ENCODE peak calls at places on chromosomes 6 and 20, in six cellular contexts. One of them, this sample, is unnamed. For H3K4me1, the result is how much of the 10 kb centered on the place peaks cover.

GRCh38 chr6:128807577-128807976 is 75.4 kb upstream of the LAMA2 start:
- DNase-seq in mucosa of descending colon: no peak
- DNase-seq in upper lobe of right lung: no peak
- DNase-seq in right lobe of liver: no peak
- DNase-seq in right cardiac atrium: no peak
- DNase-seq in spleen: no peak
- DNase-seq in this sample: no peak

GRCh38 chr6:156526081-156526480 is 251.1 kb upstream of the ARID1B start:
- DNase-seq in mucosa of descending colon: no peak
- DNase-seq in upper lobe of right lung: no peak
- DNase-seq in right lobe of liver: no peak
- DNase-seq in right cardiac atrium: no peak
- DNase-seq in spleen: no peak
- DNase-seq in this sample: no peak

GRCh38 chr6:90790058-90790457 is 203.2 kb upstream of the MAP3K7 start:
- DNase-seq in mucosa of descending colon: no peak
- DNase-seq in upper lobe of right lung: no peak
- DNase-seq in right lobe of liver: no peak
- DNase-seq in right cardiac atrium: no peak
- DNase-seq in spleen: no peak
- DNase-seq in this sample: no peak

GRCh38 chr20:20405619-20406018 is 37.7 kb downstream of the INSM1 start:
- DNase-seq in mucosa of descending colon: no peak
- DNase-seq in upper lobe of right lung: no peak
- DNase-seq in right lobe of liver: no peak
- DNase-seq in right cardiac atrium: no peak
- DNase-seq in spleen: no peak
- DNase-seq in this sample: no peak

GRCh38 chr6:114342086-114342825 is 567 bp downstream of the HS3ST5 start:
- DNase-seq in mucosa of descending colon: peak
- DNase-seq in upper lobe of right lung: peak
- DNase-seq in right lobe of liver: peak
- DNase-seq in right cardiac atrium: no peak
- DNase-seq in spleen: peak
- DNase-seq in this sample: no peak

GRCh38 chr20:53751394-53752368 is 158.0 kb upstream of the ZNF217 start:
- DNase-seq in mucosa of descending colon: no peak
- DNase-seq in upper lobe of right lung: no peak
- DNase-seq in right lobe of liver: no peak
- DNase-seq in right cardiac atrium: no peak
- DNase-seq in spleen: no peak
- DNase-seq in this sample: no peak

GRCh38 chr20:62925420-62926228 is 681 bp downstream of the DIDO1 start:
- DNase-seq in mucosa of descending colon: peak
- DNase-seq in upper lobe of right lung: peak
- DNase-seq in right lobe of liver: peak
- DNase-seq in right cardiac atrium: no peak
- DNase-seq in spleen: peak
- DNase-seq in this sample: peak

GRCh38 chr20:64024141-64024990 is 11.6 kb upstream of the C20orf204 start:
- DNase-seq in mucosa of descending colon: peak
- DNase-seq in upper lobe of right lung: no peak
- DNase-seq in right lobe of liver: peak
- DNase-seq in right cardiac atrium: no peak
- DNase-seq in spleen: no peak
- DNase-seq in this sample: no peak

GRCh38 chr6:163392533-163392932 is 22.0 kb upstream of the QKI start:
- DNase-seq in mucosa of descending colon: no peak
- DNase-seq in upper lobe of right lung: no peak
- DNase-seq in right lobe of liver: peak
- DNase-seq in right cardiac atrium: peak
- DNase-seq in spleen: no peak
- DNase-seq in this sample: no peak

GRCh38 chr6:139708342-139709199 is 334.1 kb upstream of the CITED2 start:
- DNase-seq in mucosa of descending colon: no peak
- DNase-seq in upper lobe of right lung: no peak
- DNase-seq in right lobe of liver: no peak
- DNase-seq in right cardiac atrium: no peak
- DNase-seq in spleen: no peak
- DNase-seq in this sample: no peak

GRCh38 chr20:32098786-32099185 is 10.7 kb upstream of the TM9SF4 start:
- DNase-seq in mucosa of descending colon: no peak
- DNase-seq in upper lobe of right lung: no peak
- DNase-seq in right lobe of liver: no peak
- DNase-seq in right cardiac atrium: no peak
- DNase-seq in spleen: no peak
- DNase-seq in this sample: no peak

GRCh38 chr6:137820952-137821351 is 46.1 kb upstream of the TNFAIP3 start:
- DNase-seq in mucosa of descending colon: no peak
- DNase-seq in upper lobe of right lung: no peak
- DNase-seq in right lobe of liver: no peak
- DNase-seq in right cardiac atrium: no peak
- DNase-seq in spleen: no peak
- DNase-seq in this sample: no peak

GRCh38 chr6:63882208-63882607 is 246.6 kb downstream of the PHF3 start:
- DNase-seq in mucosa of descending colon: no peak
- DNase-seq in upper lobe of right lung: no peak
- DNase-seq in right lobe of liver: no peak
- DNase-seq in right cardiac atrium: no peak
- DNase-seq in spleen: no peak
- DNase-seq in this sample: no peak

GRCh38 chr20:17538517-17539170 is 7.5 kb upstream of the BFSP1 start:
- DNase-seq in mucosa of descending colon: no peak
- DNase-seq in upper lobe of right lung: no peak
- DNase-seq in right lobe of liver: no peak
- DNase-seq in right cardiac atrium: no peak
- DNase-seq in spleen: no peak
- DNase-seq in this sample: no peak

GRCh38 chr6:149905371-149905910 is 7.5 kb upstream of the RAET1E start:
- DNase-seq in mucosa of descending colon: no peak
- DNase-seq in upper lobe of right lung: peak
- DNase-seq in right lobe of liver: no peak
- DNase-seq in right cardiac atrium: no peak
- DNase-seq in spleen: peak
- DNase-seq in this sample: no peak

DNA sequence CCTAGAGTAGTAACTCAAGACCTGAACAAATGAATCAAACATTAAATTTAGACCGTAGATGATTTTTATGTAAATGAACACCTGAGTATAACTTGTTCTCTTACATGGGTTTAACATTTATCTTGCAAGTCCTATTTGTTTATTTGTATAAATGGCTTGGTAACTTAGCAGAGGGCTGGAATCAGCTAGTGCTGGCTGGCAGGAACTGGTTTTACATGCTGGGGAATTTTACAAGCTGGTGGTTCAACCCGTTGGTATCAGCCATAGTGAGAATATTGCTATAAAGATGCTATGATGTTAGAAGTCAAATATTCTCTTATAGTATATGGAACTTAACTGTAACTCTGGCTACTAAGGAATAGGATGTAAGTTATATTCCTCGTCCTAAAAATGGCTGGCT is 8.9 kb downstream of the SLC22A2 start:
- DNase-seq in mucosa of descending colon: peak
- DNase-seq in upper lobe of right lung: no peak
- DNase-seq in right lobe of liver: no peak
- DNase-seq in right cardiac atrium: no peak
- DNase-seq in spleen: no peak
- DNase-seq in this sample: no peak
- H3K4me1 ChIP-seq in mucosa of descending colon: under half
- H3K4me1 ChIP-seq in upper lobe of right lung: under half
- H3K4me1 ChIP-seq in right lobe of liver: under half
- H3K4me1 ChIP-seq in right cardiac atrium: under half
- H3K4me1 ChIP-seq in spleen: under half
- H3K4me1 ChIP-seq in this sample: under half

DNA sequence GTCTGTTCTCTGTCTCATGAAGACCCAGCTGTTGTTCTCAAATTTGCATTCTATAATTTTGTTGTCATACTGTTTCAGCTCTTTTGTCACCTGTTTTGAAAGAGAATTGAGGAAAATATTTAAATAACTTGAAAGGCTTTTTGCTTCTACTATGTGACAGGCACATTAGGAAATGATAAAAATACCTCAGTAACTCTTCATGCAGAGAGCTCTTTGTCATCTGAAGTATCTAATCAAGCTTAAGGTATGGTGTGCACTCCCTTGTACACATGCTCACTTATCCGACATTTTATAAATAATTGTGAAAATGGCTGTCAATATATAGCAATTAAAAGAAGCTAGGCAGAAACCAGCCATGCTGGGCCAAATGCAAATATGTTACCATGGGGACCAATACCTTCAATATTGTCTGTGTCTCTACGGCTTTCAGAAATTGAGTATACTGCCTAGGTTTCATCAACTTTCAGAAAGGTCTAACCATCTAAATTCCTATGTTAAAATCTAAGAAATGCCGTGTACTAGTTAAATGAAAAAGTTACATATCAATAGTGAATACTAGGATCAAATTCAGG is 349.0 kb downstream of the RNGTT start:
- DNase-seq in mucosa of descending colon: no peak
- DNase-seq in upper lobe of right lung: no peak
- DNase-seq in right lobe of liver: no peak
- DNase-seq in right cardiac atrium: no peak
- DNase-seq in spleen: no peak
- DNase-seq in this sample: no peak
- H3K4me1 ChIP-seq in mucosa of descending colon: under half
- H3K4me1 ChIP-seq in upper lobe of right lung: under half
- H3K4me1 ChIP-seq in right lobe of liver: under half
- H3K4me1 ChIP-seq in right cardiac atrium: under half
- H3K4me1 ChIP-seq in spleen: under half
- H3K4me1 ChIP-seq in this sample: under half

GRCh38 chr20:49594143-49594928 is 26.4 kb upstream of the PTGIS start:
- DNase-seq in mucosa of descending colon: no peak
- DNase-seq in upper lobe of right lung: no peak
- DNase-seq in right lobe of liver: no peak
- DNase-seq in right cardiac atrium: peak
- DNase-seq in spleen: no peak
- DNase-seq in this sample: peak

GRCh38 chr20:49591217-49591865 is 23.4 kb upstream of the PTGIS start:
- DNase-seq in mucosa of descending colon: no peak
- DNase-seq in upper lobe of right lung: no peak
- DNase-seq in right lobe of liver: no peak
- DNase-seq in right cardiac atrium: peak
- DNase-seq in spleen: no peak
- DNase-seq in this sample: no peak

GRCh38 chr20:49593441-49594142 is 25.7 kb upstream of the PTGIS start:
- DNase-seq in mucosa of descending colon: no peak
- DNase-seq in upper lobe of right lung: no peak
- DNase-seq in right lobe of liver: no peak
- DNase-seq in right cardiac atrium: no peak
- DNase-seq in spleen: no peak
- DNase-seq in this sample: no peak

GRCh38 chr20:49590163-49591017 is 22.5 kb upstream of the PTGIS start:
- DNase-seq in mucosa of descending colon: no peak
- DNase-seq in upper lobe of right lung: no peak
- DNase-seq in right lobe of liver: no peak
- DNase-seq in right cardiac atrium: no peak
- DNase-seq in spleen: no peak
- DNase-seq in this sample: no peak

DNA sequence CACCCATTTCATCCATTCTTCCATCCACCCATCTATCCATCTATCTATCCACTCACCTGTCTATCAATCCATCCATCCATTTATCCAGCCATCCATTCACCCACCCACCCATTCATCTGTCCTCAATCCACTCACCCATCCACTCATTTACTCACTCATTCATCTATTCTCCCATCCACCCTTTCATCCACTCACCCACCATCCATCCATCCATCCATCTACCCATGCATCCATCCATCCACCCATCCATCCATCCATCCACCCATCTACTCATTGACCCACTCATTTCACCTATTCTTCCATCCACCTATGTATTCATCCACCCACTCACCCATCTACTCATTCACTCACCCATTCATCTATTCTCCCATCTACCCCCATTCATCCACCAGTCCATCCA is 24.2 kb upstream of the PTGIS start:
- DNase-seq in mucosa of descending colon: no peak
- DNase-seq in upper lobe of right lung: no peak
- DNase-seq in right lobe of liver: no peak
- DNase-seq in right cardiac atrium: no peak
- DNase-seq in spleen: no peak
- DNase-seq in this sample: no peak
- H3K4me1 ChIP-seq in mucosa of descending colon: under half
- H3K4me1 ChIP-seq in upper lobe of right lung: half or more
- H3K4me1 ChIP-seq in right lobe of liver: under half
- H3K4me1 ChIP-seq in right cardiac atrium: under half
- H3K4me1 ChIP-seq in spleen: under half
- H3K4me1 ChIP-seq in this sample: under half

DNA sequence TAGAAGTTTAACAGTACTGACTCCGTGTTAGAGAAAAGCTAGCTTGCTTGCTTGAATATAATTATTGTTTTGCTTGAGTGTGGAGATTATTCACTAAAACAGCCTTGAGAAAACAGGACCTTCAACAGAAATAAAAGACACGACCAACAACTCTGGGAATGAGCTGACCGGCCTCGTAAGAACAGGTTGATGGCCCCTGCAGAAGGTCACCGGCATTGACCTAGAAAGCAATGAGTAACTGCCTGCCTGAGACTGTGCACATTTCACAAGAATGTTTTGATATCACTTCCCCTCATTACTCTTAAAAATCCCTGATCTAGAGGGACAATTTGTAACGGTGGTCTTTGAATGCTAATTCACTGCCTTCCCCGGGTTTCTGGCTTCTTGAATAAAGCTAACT is 49.4 kb downstream of the SEL1L2 start:
- DNase-seq in mucosa of descending colon: no peak
- DNase-seq in upper lobe of right lung: no peak
- DNase-seq in right lobe of liver: no peak
- DNase-seq in right cardiac atrium: no peak
- DNase-seq in spleen: no peak
- DNase-seq in this sample: no peak
- H3K4me1 ChIP-seq in mucosa of descending colon: under half
- H3K4me1 ChIP-seq in upper lobe of right lung: under half
- H3K4me1 ChIP-seq in right lobe of liver: under half
- H3K4me1 ChIP-seq in right cardiac atrium: under half
- H3K4me1 ChIP-seq in spleen: under half
- H3K4me1 ChIP-seq in this sample: under half

This sample was measured in effector memory CD4-positive, alpha-beta T cell.